ENCODE peak calls at places on chromosomes 6 and 20, in four cellular contexts. One of them, this sample, is unnamed.

GRCh38 chr6:14146459-14147096 is 29.0 kb downstream of the CD83 start:
- DNase-seq in effector CD8-positive, alpha-beta T cell: no peak
- DNase-seq in NCI-H1417: no peak
- DNase-seq in cardiac muscle cell: no peak
- DNase-seq in this sample: no peak

GRCh38 chr20:18907353-18907752 is 93.8 kb downstream of the SCP2D1 start:
- DNase-seq in effector CD8-positive, alpha-beta T cell: no peak
- DNase-seq in NCI-H1417: no peak
- DNase-seq in cardiac muscle cell: no peak
- DNase-seq in this sample: no peak

GRCh38 chr20:5918856-5919633 is 31.3 kb downstream of the TRMT6 start:
- DNase-seq in effector CD8-positive, alpha-beta T cell: no peak
- DNase-seq in NCI-H1417: no peak
- DNase-seq in cardiac muscle cell: peak
- DNase-seq in this sample: no peak

GRCh38 chr6:35687658-35688604 is 784 bp downstream of the FKBP5 start:
- DNase-seq in effector CD8-positive, alpha-beta T cell: peak
- DNase-seq in NCI-H1417: peak
- DNase-seq in cardiac muscle cell: peak
- DNase-seq in this sample: no peak

GRCh38 chr6:125377621-125378020 is 75.9 kb upstream of the HDDC2 start:
- DNase-seq in effector CD8-positive, alpha-beta T cell: no peak
- DNase-seq in NCI-H1417: no peak
- DNase-seq in cardiac muscle cell: peak
- DNase-seq in this sample: no peak

GRCh38 chr6:87277123-87277522 is 45.3 kb upstream of the SMIM8 start:
- DNase-seq in effector CD8-positive, alpha-beta T cell: no peak
- DNase-seq in NCI-H1417: no peak
- DNase-seq in cardiac muscle cell: peak
- DNase-seq in this sample: peak

GRCh38 chr6:152301021-152301805 is 335.9 kb downstream of the SYNE1 start:
- DNase-seq in effector CD8-positive, alpha-beta T cell: no peak
- DNase-seq in NCI-H1417: no peak
- DNase-seq in cardiac muscle cell: no peak
- DNase-seq in this sample: no peak

GRCh38 chr6:89348372-89348771 is 4.2 kb downstream of the UBE2J1 start:
- DNase-seq in effector CD8-positive, alpha-beta T cell: no peak
- DNase-seq in NCI-H1417: no peak
- DNase-seq in cardiac muscle cell: no peak
- DNase-seq in this sample: no peak

GRCh38 chr6:136866872-136867416 is 44.6 kb downstream of the PEX7 start:
- DNase-seq in effector CD8-positive, alpha-beta T cell: no peak
- DNase-seq in NCI-H1417: no peak
- DNase-seq in cardiac muscle cell: peak
- DNase-seq in this sample: no peak

GRCh38 chr6:134577998-134578397 is 260.1 kb upstream of the SGK1 start:
- DNase-seq in effector CD8-positive, alpha-beta T cell: no peak
- DNase-seq in NCI-H1417: no peak
- DNase-seq in cardiac muscle cell: peak
- DNase-seq in this sample: no peak

GRCh38 chr6:36821581-36822335 is 17.5 kb downstream of the CPNE5 start:
- DNase-seq in effector CD8-positive, alpha-beta T cell: no peak
- DNase-seq in NCI-H1417: no peak
- DNase-seq in cardiac muscle cell: no peak
- DNase-seq in this sample: no peak

GRCh38 chr6:144127097-144127496 is 23.2 kb upstream of the STX11 start:
- DNase-seq in effector CD8-positive, alpha-beta T cell: no peak
- DNase-seq in NCI-H1417: no peak
- DNase-seq in cardiac muscle cell: no peak
- DNase-seq in this sample: no peak

GRCh38 chr20:59385461-59385860 is 85.0 kb downstream of the EDN3 start:
- DNase-seq in effector CD8-positive, alpha-beta T cell: peak
- DNase-seq in NCI-H1417: no peak
- DNase-seq in cardiac muscle cell: no peak
- DNase-seq in this sample: no peak

GRCh38 chr6:48474764-48475674 is 364.0 kb upstream of the PTCHD4 start:
- DNase-seq in effector CD8-positive, alpha-beta T cell: no peak
- DNase-seq in NCI-H1417: no peak
- DNase-seq in cardiac muscle cell: peak
- DNase-seq in this sample: no peak

GRCh38 chr6:117547688-117548621 is 54.4 kb downstream of the GOPC start:
- DNase-seq in effector CD8-positive, alpha-beta T cell: peak
- DNase-seq in NCI-H1417: no peak
- DNase-seq in cardiac muscle cell: peak
- DNase-seq in this sample: peak

GRCh38 chr20:63873477-63873971 is 8.5 kb downstream of the TPD52L2 start:
- DNase-seq in effector CD8-positive, alpha-beta T cell: no peak
- DNase-seq in NCI-H1417: no peak
- DNase-seq in cardiac muscle cell: peak
- DNase-seq in this sample: no peak